ENCODE peak calls at places on chromosomes 1 and 21, in five cellular contexts. G, O, X, V and S are unnamed samples.

GRCh38 chr1:199403421-199404116 is 623.9 kb upstream of the NR5A2 start:
- DNase-seq in G (no peak), O (no peak), X (no peak), V (no peak), S (no peak)

GRCh38 chr1:244074559-244075171 is 23.6 kb downstream of the ZBTB18 start:
- DNase-seq in G (peak), O (peak), X (no peak), V (no peak), S (peak)

GRCh38 chr1:202835548-202836072 is 24.9 kb downstream of the PCAT6 start:
- DNase-seq in G (peak), O (no peak), X (no peak), V (no peak), S (no peak)

GRCh38 chr1:31977361-31978131 is 36.1 kb upstream of the KHDRBS1 start:
- DNase-seq in G (no peak), O (no peak), X (no peak), V (no peak), S (peak)

GRCh38 chr1:186113454-186113853 is 261.6 kb downstream of the TPR start:
- DNase-seq in G (no peak), O (no peak), X (no peak), V (no peak), S (no peak)

GRCh38 chr21:35840197-35840799 is 220.0 kb downstream of the SETD4 start:
- DNase-seq in G (peak), O (peak), X (peak), V (peak), S (peak)

GRCh38 chr1:2255420-2256369 is 27.6 kb downstream of the SKI start:
- DNase-seq in G (peak), O (peak), X (no peak), V (peak), S (peak)

GRCh38 chr1:212218065-212218464 is 67.1 kb upstream of the PPP2R5A start:
- DNase-seq in G (no peak), O (no peak), X (no peak), V (no peak), S (no peak)

GRCh38 chr21:42367379-42368165 is 1.2 kb upstream of the TFF1 start:
- DNase-seq in G (no peak), O (no peak), X (no peak), V (no peak), S (peak)

GRCh38 chr1:88961647-88962275 is 30.7 kb downstream of the KYAT3 start:
- DNase-seq in G (no peak), O (no peak), X (no peak), V (no peak), S (no peak)

GRCh38 chr1:70034403-70034802 is 171.0 kb downstream of the LRRC40 start:
- DNase-seq in G (no peak), O (no peak), X (no peak), V (no peak), S (no peak)

GRCh38 chr1:215543191-215543606 is 23.9 kb upstream of the KCTD3 start:
- DNase-seq in G (no peak), O (no peak), X (no peak), V (no peak), S (no peak)

GRCh38 chr1:46535063-46535462 is 16.4 kb downstream of the KNCN start:
- DNase-seq in G (no peak), O (no peak), X (no peak), V (no peak), S (peak)

GRCh38 chr1:228316589-228317387 is 89.8 kb downstream of the TRIM11 start:
- DNase-seq in G (no peak), O (no peak), X (no peak), V (no peak), S (no peak)

GRCh38 chr1:4691766-4692405 is 37.5 kb downstream of the AJAP1 start:
- DNase-seq in G (no peak), O (no peak), X (no peak), V (no peak), S (no peak)

GRCh38 chr1:33634806-33635205 is 162.4 kb downstream of the ZSCAN20 start:
- DNase-seq in G (peak), O (no peak), X (peak), V (no peak), S (peak)

GRCh38 chr1:28508435-28508754 is 2.6 kb downstream of the RCC1 start:
- DNase-seq in G (no peak), O (no peak), X (no peak), V (peak), S (peak)

GRCh38 chr1:42962641-42963377 is 4.1 kb upstream of the SLC2A1 start:
- DNase-seq in G (no peak), O (no peak), X (peak), V (no peak), S (no peak)

GRCh38 chr1:12148160-12148957 is 18.4 kb upstream of the TNFRSF1B start:
- DNase-seq in G (no peak), O (no peak), X (no peak), V (no peak), S (peak)

GRCh38 chr1:10965621-10966226 is 46.7 kb upstream of the TARDBP start:
- DNase-seq in G (peak), O (peak), X (peak), V (no peak), S (no peak)

GRCh38 chr1:98133151-98133550 is 212.3 kb upstream of the DPYD start:
- DNase-seq in G (no peak), O (no peak), X (no peak), V (no peak), S (no peak)

GRCh38 chr1:30572192-30572591 is 151.2 kb downstream of the MATN1 start:
- DNase-seq in G (no peak), O (no peak), X (no peak), V (no peak), S (no peak)

GRCh38 chr21:34192646-34193285 is 119.4 kb downstream of the MRPS6 start:
- DNase-seq in G (no peak), O (no peak), X (no peak), V (no peak), S (no peak)

GRCh38 chr1:84141177-84142003 is 2.7 kb upstream of the PRKACB start:
- DNase-seq in G (no peak), O (no peak), X (no peak), V (no peak), S (peak)

GRCh38 chr1:176149939-176150807 is 56.9 kb downstream of the COP1 start:
- DNase-seq in G (no peak), O (no peak), X (no peak), V (no peak), S (no peak)

GRCh38 chr1:25991937-25992688 is 5.8 kb downstream of the PAFAH2 start:
- DNase-seq in G (no peak), O (no peak), X (no peak), V (no peak), S (no peak)

GRCh38 chr1:180424848-180425457 is 77.4 kb downstream of the ACBD6 start:
- DNase-seq in G (no peak), O (no peak), X (no peak), V (no peak), S (no peak)

GRCh38 chr1:20284046-20284445 is 6.6 kb upstream of the VWA5B1 start:
- DNase-seq in G (no peak), O (no peak), X (no peak), V (no peak), S (no peak)

GRCh38 chr1:68819190-68819829 is 322.4 kb upstream of the DEPDC1 start:
- DNase-seq in G (no peak), O (no peak), X (no peak), V (no peak), S (peak)

GRCh38 chr1:171344473-171344820 is 30.5 kb downstream of the FMO4 start:
- DNase-seq in G (no peak), O (no peak), X (no peak), V (no peak), S (no peak)

GRCh38 chr1:228366851-228367741 is 39.5 kb downstream of the TRIM11 start:
- DNase-seq in G (no peak), O (no peak), X (peak), V (no peak), S (no peak)